ENCODE peak calls at places on chromosomes 13 and 19, in six cellular contexts. O, E, M, C, G and D are unnamed samples.

GRCh38 chr13:20565120-20565736 is 1.7 kb upstream of the IFT88 start:
- DNase-seq in E (no peak), G (no peak), C (no peak), M (no peak), O (no peak), D (no peak)

GRCh38 chr13:85558118-85558517 is 241.1 kb downstream of the SLITRK6 start:
- DNase-seq in E (no peak), M (no peak), O (no peak), G (no peak), C (no peak), D (no peak)

GRCh38 chr19:6819323-6819722 is 46.8 kb downstream of the VAV1 start:
- DNase-seq in C (no peak), G (no peak), E (no peak), M (no peak), O (no peak), D (no peak)

GRCh38 chr19:43337737-43338136 is 15.7 kb upstream of the CD177 start:
- DNase-seq in C (no peak), O (no peak), E (no peak), G (peak), M (no peak), D (no peak)

GRCh38 chr19:48928164-48929005 is 5.1 kb upstream of the DHDH start:
- DNase-seq in M (no peak), O (no peak), E (no peak), G (no peak), C (no peak), D (no peak)

GRCh38 chr19:5154129-5154798 is 185.4 kb downstream of the KDM4B start:
- DNase-seq in E (peak), M (peak), C (peak), O (no peak), G (no peak), D (peak)

GRCh38 chr19:3547301-3547731 is 8.3 kb downstream of the TEKTIP1 start:
- DNase-seq in E (no peak), C (no peak), G (no peak), O (no peak), M (peak), D (no peak)

GRCh38 chr13:34114581-34114980 is 296.6 kb downstream of the RFC3 start:
- DNase-seq in O (no peak), G (no peak), E (no peak), M (no peak), C (no peak), D (no peak)

GRCh38 chr19:10979950-10980349 is 19.1 kb downstream of the SMARCA4 start:
- DNase-seq in E (no peak), G (no peak), O (no peak), M (no peak), C (no peak), D (no peak)

GRCh38 chr19:1122972-1123363 is 19.2 kb downstream of the GPX4 start:
- DNase-seq in G (no peak), E (peak), C (peak), O (no peak), M (peak), D (peak)